ENCODE peak calls at places on chromosomes 2 and 18, in nine cellular contexts. Q is GM12878, N is HepG2, Z is transverse colon, T is sigmoid colon, S is suprapubic skin, R is breast epithelium, X is endothelial cell of umbilical vein, L is prostate gland. A is an unnamed sample. For H3K9me3, the result is how much of the 10 kb centered on the place peaks cover.

GRCh38 chr2:216829533-216829932 is 30.3 kb downstream of the TNP1 start:
- DNase-seq in L (no peak), Z (peak), Q (no peak), T (peak), N (no peak), X (no peak), R (peak), S (peak), A (no peak)

GRCh38 chr18:74289946-74290478 is 1.8 kb downstream of the CYB5A start:
- DNase-seq in T (no peak), S (no peak), Q (no peak), N (no peak), X (no peak), Z (no peak), L (no peak), R (no peak), A (no peak)

GRCh38 chr2:130337735-130338325 is 4.9 kb upstream of the IMP4 start:
- DNase-seq in X (no peak), T (no peak), Q (no peak), L (no peak), S (no peak), N (no peak), Z (no peak), R (no peak), A (no peak)

GRCh38 chr2:186589733-186590537 is at the start of gene ITGAV:
- DNase-seq in Q (peak), S (peak), R (peak), T (peak), Z (peak), X (peak), N (peak), L (peak), A (no peak)

GRCh38 chr2:1052671-1053270 is 102.1 kb downstream of the SNTG2 start:
- DNase-seq in L (no peak), Z (no peak), R (no peak), T (no peak), Q (no peak), S (no peak), N (no peak), X (no peak), A (no peak)

GRCh38 chr2:236114959-236115358 is 53.2 kb downstream of the GBX2 start:
- DNase-seq in X (no peak), L (no peak), R (no peak), Q (no peak), N (no peak), Z (no peak), S (no peak), T (no peak), A (no peak)

GRCh38 chr2:58354230-58354629 is 113.1 kb upstream of the FANCL start:
- DNase-seq in N (no peak), Z (no peak), X (no peak), S (no peak), R (no peak), T (no peak), Q (no peak), L (no peak), A (no peak)

GRCh38 chr2:240916571-240917008 is 10.5 kb downstream of the CROCC2 start:
- DNase-seq in L (no peak), Q (no peak), R (no peak), T (peak), X (peak), Z (no peak), S (peak), N (no peak), A (no peak)

GRCh38 chr2:162518894-162519293 is 175.0 kb downstream of the GCA start:
- DNase-seq in L (no peak), X (no peak), N (no peak), R (no peak), Q (no peak), T (no peak), Z (no peak), S (no peak), A (no peak)

GRCh38 chr2:65532937-65533336 is 100.5 kb upstream of the SPRED2 start:
- DNase-seq in R (no peak), X (no peak), N (no peak), Q (no peak), S (no peak), Z (no peak), T (no peak), L (no peak), A (no peak)

GRCh38 chr18:2958819-2959298 is 54.1 kb downstream of the LPIN2 start:
- DNase-seq in Z (no peak), N (no peak), L (no peak), Q (no peak), S (no peak), T (peak), X (no peak), R (no peak), A (no peak)

GRCh38 chr18:28087173-28087563 is 89.8 kb downstream of the CDH2 start:
- DNase-seq in X (peak), Q (no peak), T (no peak), N (peak), Z (peak), R (no peak), S (no peak), L (peak), A (no peak)

GRCh38 chr2:109721626-109722025 is 72.5 kb upstream of the RGPD5 start:
- DNase-seq in Z (no peak), S (peak), N (no peak), X (no peak), T (no peak), L (peak), R (peak), Q (no peak), A (peak)

GRCh38 chr2:36246320-36246990 is 109.1 kb upstream of the CRIM1 start:
- DNase-seq in S (no peak), R (no peak), L (no peak), T (no peak), Z (no peak), Q (peak), X (no peak), N (no peak), A (no peak)

GRCh38 chr2:12050381-12050780 is 303.9 kb downstream of the LPIN1 start:
- DNase-seq in Z (no peak), T (no peak), R (no peak), Q (no peak), X (no peak), S (no peak), N (peak), L (no peak), A (no peak)

GRCh38 chr18:32771871-32772499 is 838 bp downstream of the KLHL14 start:
- DNase-seq in Z (no peak), S (no peak), T (peak), Q (no peak), L (no peak), X (no peak), R (no peak), N (no peak), A (no peak)

GRCh38 chr2:170052151-170052550 is 125.8 kb upstream of the MYO3B start:
- DNase-seq in L (no peak), Z (no peak), N (no peak), X (peak), Q (no peak), R (no peak), T (no peak), S (no peak), A (no peak)

GRCh38 chr2:223734346-223734745 is 103.0 kb downstream of the AP1S3 start:
- DNase-seq in R (no peak), T (no peak), S (no peak), L (no peak), N (no peak), Q (no peak), X (no peak), Z (no peak), A (no peak)

GRCh38 chr2:180625006-180625844 is 355.2 kb upstream of the UBE2E3 start:
- DNase-seq in Q (no peak), N (no peak), T (no peak), X (peak), S (no peak), L (no peak), R (no peak), Z (no peak), A (no peak)

GRCh38 chr2:240323601-240324291 is 111.7 kb upstream of the GPC1 start:
- DNase-seq in T (no peak), Z (no peak), L (no peak), X (no peak), R (no peak), S (peak), Q (no peak), N (no peak), A (no peak)

GRCh38 chr18:33034941-33035340 is 262.1 kb upstream of the KLHL14 start:
- DNase-seq in Q (no peak), T (no peak), R (no peak), X (peak), S (no peak), L (no peak), Z (no peak), N (no peak), A (no peak)

GRCh38 chr2:182868423-182868822 is 2.0 kb upstream of the FRZB start:
- DNase-seq in T (no peak), X (no peak), S (no peak), Q (no peak), L (no peak), R (no peak), N (no peak), Z (peak), A (no peak)

GRCh38 chr2:161321944-161322343 is 13.7 kb downstream of the PSMD14 start:
- DNase-seq in L (no peak), N (no peak), R (no peak), Z (no peak), Q (no peak), X (no peak), T (no peak), S (no peak), A (no peak)

GRCh38 chr2:26245810-26246209 is 1.1 kb downstream of the HADHB start:
- DNase-seq in R (no peak), Q (peak), T (no peak), S (no peak), X (peak), L (no peak), N (peak), Z (no peak), A (no peak)

GRCh38 chr18:48711651-48712486 is 173.0 kb downstream of the CTIF start:
- DNase-seq in Z (peak), R (no peak), S (no peak), L (no peak), N (peak), T (no peak), X (peak), Q (no peak), A (no peak)

GRCh38 chr2:8536686-8537571 is 144.9 kb upstream of the ID2 start:
- DNase-seq in R (no peak), N (no peak), S (peak), X (no peak), T (peak), Z (no peak), Q (no peak), L (no peak), A (no peak)

GRCh38 chr2:231900486-231900942 is 25.7 kb downstream of the NPPC start:
- DNase-seq in Z (peak), L (no peak), R (peak), T (peak), N (peak), Q (no peak), S (no peak), X (peak), A (no peak)

GRCh38 chr2:74925361-74925786 is 33.1 kb upstream of the POLE4 start:
- DNase-seq in T (no peak), N (peak), S (no peak), X (no peak), Z (no peak), Q (no peak), R (no peak), L (no peak), A (no peak)

GRCh38 chr18:50790956-50791355 is 28.9 kb downstream of the MRO start:
- DNase-seq in S (no peak), Z (no peak), N (no peak), R (no peak), L (no peak), X (no peak), T (no peak), Q (no peak), A (no peak)

GRCh38 chr2:98608962-98609604 is 694 bp downstream of the UNC50 start:
- DNase-seq in L (no peak), N (no peak), Q (no peak), T (no peak), S (no peak), X (peak), R (no peak), Z (peak), A (no peak)

GRCh38 chr2:54402350-54402749 is 53.8 kb upstream of the SPTBN1 start:
- DNase-seq in N (peak), R (no peak), T (peak), X (peak), Z (peak), S (no peak), Q (no peak), L (no peak), A (no peak)

GRCh38 chr2:153873062-153874048 is 1.6 kb downstream of the GALNT13 start:
- DNase-seq in R (no peak), X (no peak), Q (no peak), T (no peak), S (no peak), L (no peak), Z (no peak), N (no peak), A (no peak)

GRCh38 chr2:8584174-8585066 is 97.4 kb upstream of the ID2 start:
- DNase-seq in X (no peak), S (peak), Q (no peak), N (no peak), Z (no peak), T (no peak), R (no peak), L (no peak), A (peak)

GRCh38 chr2:218898109-218898878 is 17.6 kb downstream of the WNT10A start:
- DNase-seq in X (peak), Q (no peak), T (peak), R (no peak), Z (peak), L (peak), N (peak), S (peak), A (peak)

GRCh38 chr2:85390941-85391669 is 19.1 kb downstream of the CAPG start:
- DNase-seq in S (no peak), L (peak), Z (peak), N (peak), Q (no peak), X (peak), R (peak), T (peak), A (no peak)

GRCh38 chr2:9675369-9676351 is 44.9 kb upstream of the YWHAQ start:
- DNase-seq in N (no peak), Z (no peak), L (no peak), X (peak), Q (no peak), S (no peak), T (no peak), R (no peak), A (no peak)

GRCh38 chr2:163347982-163348842 is 387.6 kb downstream of the FIGN start:
- DNase-seq in R (peak), N (no peak), L (peak), T (peak), S (peak), Z (peak), X (peak), Q (no peak), A (no peak)

GRCh38 chr2:16644204-16644925 is 21.3 kb downstream of the CYRIA start:
- DNase-seq in N (no peak), Q (no peak), Z (no peak), T (no peak), R (no peak), S (no peak), L (no peak), X (no peak), A (no peak)

GRCh38 chr2:176931588-176932563 is 280.7 kb upstream of the HNRNPA3 start:
- DNase-seq in L (no peak), X (peak), T (no peak), S (no peak), Q (peak), N (no peak), Z (no peak), R (no peak), A (no peak)

GRCh38 chr2:238789317-238789806 is 58.5 kb upstream of the TWIST2 start:
- DNase-seq in N (no peak), R (no peak), L (no peak), T (no peak), X (no peak), S (no peak), Q (no peak), Z (no peak), A (no peak)
- TF ChIP-seq POLR2AphosphoS5 in N (no peak), R (no peak), L (no peak), T (no peak), X (no peak), S (no peak), Q (no peak), Z (no peak), A (no peak)

DNA sequence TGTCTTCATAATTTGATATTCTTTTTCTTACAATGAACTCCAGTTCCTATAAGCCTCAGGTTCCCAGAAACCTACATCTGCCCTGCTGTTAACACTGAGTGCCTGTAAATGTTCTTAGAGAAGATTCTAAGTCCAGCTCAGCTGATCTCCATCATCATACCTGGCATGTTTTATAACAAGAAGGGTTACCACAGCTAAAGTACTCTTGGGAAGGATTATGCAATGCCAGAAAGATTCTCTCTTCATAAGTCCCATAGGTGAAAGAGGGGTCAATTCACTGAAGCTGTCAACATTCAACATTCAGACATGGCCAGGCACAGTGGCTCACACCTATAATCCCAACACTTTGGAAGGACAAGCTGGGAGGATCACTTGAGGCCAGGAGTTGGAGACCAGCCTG is 31.3 kb upstream of the PTPN4 start:
- DNase-seq in S (no peak), T (no peak), R (no peak), N (no peak), Q (no peak), X (no peak), Z (no peak), L (no peak), A (no peak)
- H3K9me3 ChIP-seq in S (under half), T (under half), R (under half), N (under half), Q (under half), X (under half), Z (under half), L (under half), A (under half)

DNA sequence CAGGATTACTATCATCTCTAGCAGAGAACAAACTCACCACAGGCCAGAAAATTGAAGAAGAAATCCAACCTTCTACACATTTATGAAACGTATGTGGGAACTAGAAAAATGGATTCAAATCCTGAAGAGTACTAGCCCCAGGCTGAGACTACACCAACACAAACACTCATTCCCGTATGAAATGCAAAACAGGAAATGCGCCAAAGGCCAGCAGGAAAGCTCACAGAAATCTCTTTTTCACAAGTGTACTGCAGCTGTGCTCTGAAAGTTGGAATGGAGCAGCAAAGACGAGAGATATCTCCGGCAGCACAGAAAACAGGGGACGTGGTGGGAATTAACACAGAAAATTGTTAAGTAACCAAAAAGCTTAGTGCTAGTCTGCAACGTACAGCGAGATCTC is 913.5 kb downstream of the TDRD15 start:
- DNase-seq in X (no peak), R (no peak), L (no peak), Q (no peak), Z (no peak), N (no peak), T (no peak), S (no peak), A (no peak)
- TF ChIP-seq POLR2AphosphoS5 in X (no peak), R (no peak), L (no peak), Q (no peak), Z (no peak), N (no peak), T (no peak), S (no peak), A (no peak)

DNA sequence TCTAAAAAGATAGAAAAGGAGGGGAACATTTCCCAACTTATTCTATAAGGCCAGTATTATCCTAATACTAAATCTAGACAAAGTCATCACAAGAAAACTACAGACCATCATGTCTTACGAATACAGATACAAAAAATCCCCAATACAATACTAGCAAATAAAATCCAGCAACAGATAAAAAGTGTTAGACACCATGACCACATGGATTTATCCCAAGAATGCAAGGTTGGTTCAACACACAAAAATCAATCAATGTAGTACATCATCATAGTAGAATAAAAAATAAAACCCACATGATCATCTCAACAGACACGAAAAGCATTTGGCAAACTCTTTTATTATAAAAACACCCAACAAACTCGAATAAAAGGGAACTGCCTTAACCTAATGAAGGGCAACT is 18.5 kb downstream of the SLC66A2 start:
- DNase-seq in X (no peak), Z (no peak), R (no peak), Q (no peak), S (no peak), L (no peak), T (no peak), N (no peak), A (no peak)
- H3K9me3 ChIP-seq in X (under half), Z (under half), R (under half), Q (under half), S (under half), L (under half), T (under half), N (under half), A (under half)

DNA sequence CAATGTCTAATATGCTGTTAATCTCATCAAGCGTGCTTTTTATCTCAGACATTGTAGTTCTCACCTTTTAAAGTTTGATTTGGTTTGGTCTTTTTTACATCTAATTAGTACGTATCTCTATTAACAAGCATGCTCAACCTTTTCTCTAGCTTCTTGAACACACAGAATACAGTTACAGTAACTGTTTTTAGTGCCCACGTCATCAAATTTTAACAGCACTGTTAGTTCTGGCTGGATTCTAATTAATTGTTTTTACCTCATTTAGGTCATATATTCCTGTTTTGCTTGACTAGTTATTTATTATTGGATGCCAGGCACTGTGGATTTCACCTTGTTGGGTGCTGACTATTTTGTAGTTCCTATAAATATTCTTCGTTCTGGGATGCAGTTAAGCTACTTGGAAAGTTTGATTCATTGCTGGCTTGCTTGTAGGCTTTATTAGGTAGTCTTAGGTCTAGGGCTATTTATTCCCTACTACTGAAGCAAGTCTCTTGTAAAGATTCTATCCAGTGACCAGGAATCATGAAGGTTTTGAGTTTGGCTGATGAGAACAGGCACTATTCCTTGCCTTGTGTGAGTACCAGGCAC is 263.0 kb downstream of the ETAA1 start:
- DNase-seq in T (no peak), L (no peak), X (no peak), Z (no peak), Q (no peak), N (no peak), S (no peak), R (no peak), A (no peak)
- TF ChIP-seq POLR2AphosphoS5 in T (peak), L (no peak), X (no peak), Z (no peak), Q (no peak), N (no peak), S (no peak), R (no peak), A (peak)

A was measured in vagina.